ENCODE peak calls at places on chromosomes 11 and 22, in ten cellular contexts. One of them, this sample, is unnamed. For H3K4me1, the result is how much of the 10 kb centered on the place peaks cover.

GRCh38 chr22:41596776-41597634 is 7.4 kb upstream of the PMM1 start:
- DNase-seq in MM.1S: peak
- DNase-seq in sigmoid colon: peak
- DNase-seq in tibial artery: peak
- DNase-seq in IMR-90: peak
- DNase-seq in kidney: peak
- DNase-seq in CD8-positive, alpha-beta T cell: peak
- DNase-seq in heart left ventricle: peak
- DNase-seq in body of pancreas: peak
- DNase-seq in heart right ventricle: peak
- DNase-seq in this sample: peak

GRCh38 chr11:37076866-37077265 is 478.8 kb upstream of the RAG2 start:
- DNase-seq in MM.1S: no peak
- DNase-seq in sigmoid colon: no peak
- DNase-seq in tibial artery: no peak
- DNase-seq in IMR-90: no peak
- DNase-seq in kidney: no peak
- DNase-seq in CD8-positive, alpha-beta T cell: no peak
- DNase-seq in heart left ventricle: no peak
- DNase-seq in body of pancreas: no peak
- DNase-seq in heart right ventricle: no peak
- DNase-seq in this sample: no peak

GRCh38 chr11:3942160-3942955 is 86.9 kb downstream of the STIM1 start:
- DNase-seq in MM.1S: no peak
- DNase-seq in sigmoid colon: no peak
- DNase-seq in tibial artery: no peak
- DNase-seq in IMR-90: no peak
- DNase-seq in kidney: no peak
- DNase-seq in CD8-positive, alpha-beta T cell: no peak
- DNase-seq in heart left ventricle: no peak
- DNase-seq in body of pancreas: no peak
- DNase-seq in heart right ventricle: no peak
- DNase-seq in this sample: no peak

GRCh38 chr22:40410272-40410671 is 39.9 kb downstream of the SGSM3 start:
- DNase-seq in MM.1S: no peak
- DNase-seq in sigmoid colon: no peak
- DNase-seq in tibial artery: no peak
- DNase-seq in IMR-90: no peak
- DNase-seq in kidney: no peak
- DNase-seq in CD8-positive, alpha-beta T cell: no peak
- DNase-seq in heart left ventricle: no peak
- DNase-seq in body of pancreas: no peak
- DNase-seq in heart right ventricle: no peak
- DNase-seq in this sample: peak

GRCh38 chr22:24137595-24137994 is 43.7 kb upstream of the SUSD2 start:
- DNase-seq in MM.1S: no peak
- DNase-seq in sigmoid colon: peak
- DNase-seq in tibial artery: no peak
- DNase-seq in IMR-90: peak
- DNase-seq in kidney: no peak
- DNase-seq in CD8-positive, alpha-beta T cell: no peak
- DNase-seq in heart left ventricle: no peak
- DNase-seq in body of pancreas: no peak
- DNase-seq in heart right ventricle: no peak
- DNase-seq in this sample: no peak

GRCh38 chr11:12963789-12964536 is 45.2 kb upstream of the RASSF10 start:
- DNase-seq in MM.1S: peak
- DNase-seq in sigmoid colon: peak
- DNase-seq in tibial artery: peak
- DNase-seq in IMR-90: peak
- DNase-seq in kidney: no peak
- DNase-seq in CD8-positive, alpha-beta T cell: peak
- DNase-seq in heart left ventricle: peak
- DNase-seq in body of pancreas: peak
- DNase-seq in heart right ventricle: peak
- DNase-seq in this sample: peak

GRCh38 chr11:133934599-133935550 is 21.9 kb downstream of the IGSF9B start:
- DNase-seq in MM.1S: no peak
- DNase-seq in sigmoid colon: no peak
- DNase-seq in tibial artery: no peak
- DNase-seq in IMR-90: peak
- DNase-seq in kidney: no peak
- DNase-seq in CD8-positive, alpha-beta T cell: no peak
- DNase-seq in heart left ventricle: peak
- DNase-seq in body of pancreas: no peak
- DNase-seq in heart right ventricle: peak
- DNase-seq in this sample: no peak

GRCh38 chr11:85809191-85809590 is 1.8 kb downstream of the SYTL2 start:
- DNase-seq in MM.1S: no peak
- DNase-seq in sigmoid colon: no peak
- DNase-seq in tibial artery: no peak
- DNase-seq in IMR-90: no peak
- DNase-seq in kidney: no peak
- DNase-seq in CD8-positive, alpha-beta T cell: peak
- DNase-seq in heart left ventricle: no peak
- DNase-seq in body of pancreas: no peak
- DNase-seq in heart right ventricle: no peak
- DNase-seq in this sample: no peak

GRCh38 chr22:27331526-27332281 is 469.9 kb downstream of the MN1 start:
- DNase-seq in MM.1S: no peak
- DNase-seq in sigmoid colon: peak
- DNase-seq in tibial artery: peak
- DNase-seq in IMR-90: peak
- DNase-seq in kidney: peak
- DNase-seq in CD8-positive, alpha-beta T cell: no peak
- DNase-seq in heart left ventricle: peak
- DNase-seq in body of pancreas: peak
- DNase-seq in heart right ventricle: peak
- DNase-seq in this sample: peak

GRCh38 chr22:44451016-44451415 is 47.0 kb downstream of the RTL6 start:
- DNase-seq in MM.1S: no peak
- DNase-seq in sigmoid colon: no peak
- DNase-seq in tibial artery: no peak
- DNase-seq in IMR-90: no peak
- DNase-seq in kidney: peak
- DNase-seq in CD8-positive, alpha-beta T cell: no peak
- DNase-seq in heart left ventricle: no peak
- DNase-seq in body of pancreas: no peak
- DNase-seq in heart right ventricle: no peak
- DNase-seq in this sample: peak
- H3K4me1 ChIP-seq in MM.1S: under half
- H3K4me1 ChIP-seq in sigmoid colon: under half
- H3K4me1 ChIP-seq in tibial artery: under half
- H3K4me1 ChIP-seq in IMR-90: under half
- H3K4me1 ChIP-seq in kidney: under half
- H3K4me1 ChIP-seq in CD8-positive, alpha-beta T cell: under half
- H3K4me1 ChIP-seq in heart left ventricle: under half
- H3K4me1 ChIP-seq in body of pancreas: under half
- H3K4me1 ChIP-seq in heart right ventricle: under half
- H3K4me1 ChIP-seq in this sample: under half

DNA sequence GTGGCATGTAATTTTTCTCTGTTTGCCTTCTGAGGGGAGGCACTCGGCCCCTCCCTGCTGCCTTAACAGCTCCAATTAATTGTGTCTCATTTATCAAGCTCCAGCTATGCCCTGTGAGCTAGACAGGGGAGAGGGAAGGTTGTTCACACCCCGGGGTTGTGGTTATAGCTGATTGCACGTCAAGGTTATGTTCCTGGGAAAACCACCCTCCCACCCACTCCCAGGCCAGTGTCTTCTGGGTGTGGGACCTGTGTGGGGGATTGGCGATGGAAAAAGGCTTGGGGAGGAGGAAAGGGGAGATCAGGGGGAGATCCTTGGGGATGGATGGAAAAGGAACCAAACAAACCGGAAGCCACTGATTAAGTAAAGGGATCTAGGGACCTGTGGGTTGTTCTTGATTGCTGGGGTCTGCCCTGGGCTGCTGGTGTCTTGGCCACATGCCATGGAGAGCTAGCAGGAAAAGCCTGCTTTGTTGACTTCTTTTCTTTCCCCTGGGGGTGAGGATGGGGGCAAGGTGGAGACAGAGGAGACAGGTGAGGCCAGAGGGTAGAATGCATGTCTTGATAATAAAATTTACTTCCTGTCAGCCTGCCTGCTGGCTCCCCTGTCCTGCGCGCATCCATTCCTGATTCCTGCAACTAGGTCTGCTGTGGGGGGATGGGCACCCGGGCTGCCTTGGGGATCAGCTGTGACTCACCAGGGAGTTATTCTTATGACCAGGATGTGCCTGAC is 13.5 kb upstream of the SORL1-AS1 start:
- DNase-seq in MM.1S: no peak
- DNase-seq in sigmoid colon: peak
- DNase-seq in tibial artery: peak
- DNase-seq in IMR-90: peak
- DNase-seq in kidney: peak
- DNase-seq in CD8-positive, alpha-beta T cell: peak
- DNase-seq in heart left ventricle: peak
- DNase-seq in body of pancreas: peak
- DNase-seq in heart right ventricle: peak
- DNase-seq in this sample: peak
- H3K4me3 ChIP-seq in MM.1S: no peak
- H3K4me3 ChIP-seq in sigmoid colon: peak
- H3K4me3 ChIP-seq in tibial artery: peak
- H3K4me3 ChIP-seq in IMR-90: no peak
- H3K4me3 ChIP-seq in kidney: no peak
- H3K4me3 ChIP-seq in CD8-positive, alpha-beta T cell: peak
- H3K4me3 ChIP-seq in heart left ventricle: no peak
- H3K4me3 ChIP-seq in body of pancreas: no peak
- H3K4me3 ChIP-seq in heart right ventricle: no peak
- H3K4me3 ChIP-seq in this sample: no peak

GRCh38 chr22:29628982-29629381 is 25.5 kb downstream of the NF2 start:
- DNase-seq in MM.1S: no peak
- DNase-seq in sigmoid colon: no peak
- DNase-seq in tibial artery: no peak
- DNase-seq in IMR-90: no peak
- DNase-seq in kidney: no peak
- DNase-seq in CD8-positive, alpha-beta T cell: no peak
- DNase-seq in heart left ventricle: no peak
- DNase-seq in body of pancreas: no peak
- DNase-seq in heart right ventricle: no peak
- DNase-seq in this sample: no peak

GRCh38 chr22:29625090-29625825 is 21.8 kb downstream of the NF2 start:
- DNase-seq in MM.1S: peak
- DNase-seq in sigmoid colon: peak
- DNase-seq in tibial artery: peak
- DNase-seq in IMR-90: peak
- DNase-seq in kidney: no peak
- DNase-seq in CD8-positive, alpha-beta T cell: peak
- DNase-seq in heart left ventricle: no peak
- DNase-seq in body of pancreas: peak
- DNase-seq in heart right ventricle: no peak
- DNase-seq in this sample: no peak

GRCh38 chr22:29627196-29627535 is 23.7 kb downstream of the NF2 start:
- DNase-seq in MM.1S: no peak
- DNase-seq in sigmoid colon: no peak
- DNase-seq in tibial artery: no peak
- DNase-seq in IMR-90: no peak
- DNase-seq in kidney: no peak
- DNase-seq in CD8-positive, alpha-beta T cell: no peak
- DNase-seq in heart left ventricle: no peak
- DNase-seq in body of pancreas: no peak
- DNase-seq in heart right ventricle: no peak
- DNase-seq in this sample: no peak

GRCh38 chr22:29629382-29630179 is 26.1 kb downstream of the NF2 start:
- DNase-seq in MM.1S: no peak
- DNase-seq in sigmoid colon: no peak
- DNase-seq in tibial artery: no peak
- DNase-seq in IMR-90: no peak
- DNase-seq in kidney: no peak
- DNase-seq in CD8-positive, alpha-beta T cell: no peak
- DNase-seq in heart left ventricle: no peak
- DNase-seq in body of pancreas: no peak
- DNase-seq in heart right ventricle: no peak
- DNase-seq in this sample: no peak

GRCh38 chr22:29626497-29627195 is 23.2 kb downstream of the NF2 start:
- DNase-seq in MM.1S: no peak
- DNase-seq in sigmoid colon: no peak
- DNase-seq in tibial artery: no peak
- DNase-seq in IMR-90: peak
- DNase-seq in kidney: no peak
- DNase-seq in CD8-positive, alpha-beta T cell: no peak
- DNase-seq in heart left ventricle: no peak
- DNase-seq in body of pancreas: no peak
- DNase-seq in heart right ventricle: no peak
- DNase-seq in this sample: no peak
- TF ChIP-seq CTCF in MM.1S: no peak
- TF ChIP-seq CTCF in sigmoid colon: no peak
- TF ChIP-seq CTCF in tibial artery: no peak
- TF ChIP-seq CTCF in IMR-90: no peak
- TF ChIP-seq CTCF in kidney: no peak
- TF ChIP-seq CTCF in CD8-positive, alpha-beta T cell: no peak
- TF ChIP-seq CTCF in heart left ventricle: no peak
- TF ChIP-seq CTCF in body of pancreas: no peak
- TF ChIP-seq CTCF in heart right ventricle: no peak
- TF ChIP-seq CTCF in this sample: no peak

GRCh38 chr11:19510468-19510867 is 202.2 kb upstream of the NAV2 start:
- DNase-seq in MM.1S: no peak
- DNase-seq in sigmoid colon: no peak
- DNase-seq in tibial artery: no peak
- DNase-seq in IMR-90: no peak
- DNase-seq in kidney: no peak
- DNase-seq in CD8-positive, alpha-beta T cell: no peak
- DNase-seq in heart left ventricle: no peak
- DNase-seq in body of pancreas: no peak
- DNase-seq in heart right ventricle: no peak
- DNase-seq in this sample: no peak

GRCh38 chr11:19511413-19512183 is 201.0 kb upstream of the NAV2 start:
- DNase-seq in MM.1S: no peak
- DNase-seq in sigmoid colon: peak
- DNase-seq in tibial artery: peak
- DNase-seq in IMR-90: no peak
- DNase-seq in kidney: peak
- DNase-seq in CD8-positive, alpha-beta T cell: no peak
- DNase-seq in heart left ventricle: peak
- DNase-seq in body of pancreas: peak
- DNase-seq in heart right ventricle: peak
- DNase-seq in this sample: peak

GRCh38 chr11:19512621-19513020 is 200.0 kb upstream of the NAV2 start:
- DNase-seq in MM.1S: no peak
- DNase-seq in sigmoid colon: no peak
- DNase-seq in tibial artery: no peak
- DNase-seq in IMR-90: no peak
- DNase-seq in kidney: no peak
- DNase-seq in CD8-positive, alpha-beta T cell: no peak
- DNase-seq in heart left ventricle: no peak
- DNase-seq in body of pancreas: no peak
- DNase-seq in heart right ventricle: no peak
- DNase-seq in this sample: no peak

GRCh38 chr11:19513253-19513652 is 199.4 kb upstream of the NAV2 start:
- DNase-seq in MM.1S: no peak
- DNase-seq in sigmoid colon: no peak
- DNase-seq in tibial artery: no peak
- DNase-seq in IMR-90: no peak
- DNase-seq in kidney: no peak
- DNase-seq in CD8-positive, alpha-beta T cell: no peak
- DNase-seq in heart left ventricle: no peak
- DNase-seq in body of pancreas: no peak
- DNase-seq in heart right ventricle: no peak
- DNase-seq in this sample: no peak

DNA sequence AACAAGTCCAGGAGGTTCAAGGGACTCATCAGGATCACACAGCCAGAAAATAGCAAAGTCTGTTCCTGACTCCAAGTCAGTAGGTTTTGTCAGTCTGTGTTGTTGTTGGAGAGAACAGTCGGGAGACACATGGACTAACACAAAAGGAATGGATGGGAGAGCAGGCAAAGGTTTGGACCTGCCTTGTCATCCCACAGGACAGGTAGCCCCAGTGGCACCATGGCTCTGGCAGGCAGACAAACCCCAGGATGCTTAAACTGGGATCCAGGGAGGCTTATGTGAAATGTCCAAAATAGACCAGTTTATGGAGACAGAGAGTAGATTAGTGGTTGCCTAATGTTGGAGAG is 201.6 kb upstream of the NAV2 start:
- DNase-seq in MM.1S: no peak
- DNase-seq in sigmoid colon: no peak
- DNase-seq in tibial artery: no peak
- DNase-seq in IMR-90: no peak
- DNase-seq in kidney: no peak
- DNase-seq in CD8-positive, alpha-beta T cell: no peak
- DNase-seq in heart left ventricle: no peak
- DNase-seq in body of pancreas: no peak
- DNase-seq in heart right ventricle: no peak
- DNase-seq in this sample: no peak
- H3K4me1 ChIP-seq in MM.1S: under half
- H3K4me1 ChIP-seq in sigmoid colon: under half
- H3K4me1 ChIP-seq in tibial artery: under half
- H3K4me1 ChIP-seq in IMR-90: under half
- H3K4me1 ChIP-seq in kidney: under half
- H3K4me1 ChIP-seq in CD8-positive, alpha-beta T cell: under half
- H3K4me1 ChIP-seq in heart left ventricle: under half
- H3K4me1 ChIP-seq in body of pancreas: under half
- H3K4me1 ChIP-seq in heart right ventricle: under half
- H3K4me1 ChIP-seq in this sample: under half

This sample was measured in upper lobe of right lung.